ENCODE peak calls at places on chromosome 9, in six cellular contexts. W is GM23248; F is right atrium auricular region; P is tibial artery; V is CD4-positive, alpha-beta memory T cell; E is naive thymus-derived CD4-positive, alpha-beta T cell. Q is an unnamed sample.

GRCh38 chr9:4425358-4426045 is 64.8 kb upstream of the SLC1A1 start:
- DNase-seq in W (peak), F (no peak), P (peak), V (no peak), E (no peak), Q (no peak)

GRCh38 chr9:7196467-7196866 is 438.7 kb downstream of the KDM4C start:
- DNase-seq in W (no peak), F (no peak), P (no peak), V (no peak), E (no peak), Q (no peak)

GRCh38 chr9:121670447-121670846 is 19.0 kb downstream of the DAB2IP start:
- DNase-seq in W (peak), F (peak), P (peak), V (no peak), E (no peak), Q (no peak)

GRCh38 chr9:129336601-129337286 is 158.7 kb upstream of the IER5L start:
- DNase-seq in W (peak), F (no peak), P (no peak), V (peak), E (peak), Q (no peak)

GRCh38 chr9:125700791-125701190 is 6.2 kb downstream of the MAPKAP1 start:
- DNase-seq in W (peak), F (no peak), P (no peak), V (no peak), E (no peak), Q (no peak)

GRCh38 chr9:135702002-135702721 is at the start of gene KCNT1:
- DNase-seq in W (peak), F (no peak), P (no peak), V (peak), E (peak), Q (peak)

GRCh38 chr9:105055922-105056321 is 128.0 kb upstream of the ABCA1 start:
- DNase-seq in W (no peak), F (no peak), P (no peak), V (no peak), E (no peak), Q (no peak)

GRCh38 chr9:5800969-5801738 is 31.8 kb downstream of the ERMP1 start:
- DNase-seq in W (no peak), F (no peak), P (no peak), V (no peak), E (no peak), Q (no peak)

GRCh38 chr9:137951597-137952490 is 74.3 kb downstream of the CACNA1B start:
- DNase-seq in W (no peak), F (no peak), P (no peak), V (no peak), E (no peak), Q (no peak)

GRCh38 chr9:5994486-5994885 is 20.9 kb downstream of the RANBP6 start:
- DNase-seq in W (no peak), F (no peak), P (no peak), V (no peak), E (no peak), Q (no peak)

GRCh38 chr9:14260101-14260500 is 53.8 kb downstream of the NFIB start:
- DNase-seq in W (peak), F (no peak), P (no peak), V (no peak), E (no peak), Q (no peak)

GRCh38 chr9:117644133-117644532 is 60.1 kb upstream of the TLR4 start:
- DNase-seq in W (no peak), F (no peak), P (no peak), V (no peak), E (no peak), Q (peak)

GRCh38 chr9:1052119-1052907 is 2.2 kb downstream of the DMRT2 start:
- DNase-seq in W (no peak), F (no peak), P (no peak), V (no peak), E (no peak), Q (no peak)

GRCh38 chr9:116952434-116952805 is 265.3 kb downstream of the TRIM32 start:
- DNase-seq in W (no peak), F (no peak), P (no peak), V (no peak), E (no peak), Q (no peak)

GRCh38 chr9:112863214-112863613 is 27.5 kb downstream of the SLC46A2 start:
- DNase-seq in W (peak), F (no peak), P (peak), V (no peak), E (no peak), Q (peak)

GRCh38 chr9:128683340-128684064 is 5.5 kb upstream of the SET start:
- DNase-seq in W (peak), F (no peak), P (peak), V (no peak), E (no peak), Q (no peak)

GRCh38 chr9:92970467-92970923 is 23.2 kb downstream of the FGD3 start:
- DNase-seq in W (peak), F (no peak), P (no peak), V (no peak), E (no peak), Q (no peak)

GRCh38 chr9:133347515-133347984 is 381 bp downstream of the MED22 start:
- DNase-seq in W (peak), F (no peak), P (peak), V (peak), E (peak), Q (no peak)

GRCh38 chr9:70411141-70411929 is 3.1 kb downstream of the KLF9 start:
- DNase-seq in W (peak), F (peak), P (peak), V (peak), E (peak), Q (no peak)

GRCh38 chr9:129736334-129736733 is 16.5 kb downstream of the PTGES start:
- DNase-seq in W (no peak), F (no peak), P (no peak), V (no peak), E (no peak), Q (no peak)

GRCh38 chr9:134293576-134294227 is 32.6 kb upstream of the RXRA start:
- DNase-seq in W (peak), F (no peak), P (no peak), V (no peak), E (peak), Q (no peak)

GRCh38 chr9:113578877-113579269 is 115.3 kb downstream of the RGS3 start:
- DNase-seq in W (peak), F (peak), P (peak), V (peak), E (peak), Q (peak)

GRCh38 chr9:124513374-124513994 is 6.3 kb upstream of the NR5A1 start:
- DNase-seq in W (no peak), F (no peak), P (no peak), V (no peak), E (no peak), Q (peak)

GRCh38 chr9:78369644-78370219 is 72.8 kb downstream of the PSAT1 start:
- DNase-seq in W (peak), F (peak), P (peak), V (peak), E (peak), Q (peak)

GRCh38 chr9:136928591-136928990 is 15.9 kb downstream of the FBXW5 start:
- DNase-seq in W (no peak), F (no peak), P (peak), V (no peak), E (no peak), Q (no peak)

GRCh38 chr9:136782452-136782851 is 8.7 kb upstream of the TMEM141 start:
- DNase-seq in W (no peak), F (no peak), P (no peak), V (no peak), E (no peak), Q (no peak)

GRCh38 chr9:95511232-95511951 is 5.4 kb downstream of the PTCH1 start:
- DNase-seq in W (peak), F (no peak), P (peak), V (peak), E (no peak), Q (no peak)

GRCh38 chr9:100498592-100498991 is 25.6 kb downstream of the TMEFF1 start:
- DNase-seq in W (peak), F (no peak), P (no peak), V (no peak), E (no peak), Q (no peak)

GRCh38 chr9:27539479-27540441 is 10.1 kb upstream of the MOB3B start:
- DNase-seq in W (peak), F (peak), P (peak), V (no peak), E (no peak), Q (no peak)

GRCh38 chr9:87812375-87813118 is 70.1 kb upstream of the SPATA31E1 start:
- DNase-seq in W (peak), F (no peak), P (no peak), V (peak), E (no peak), Q (no peak)

GRCh38 chr9:96467784-96468183 is 17.8 kb downstream of the HABP4 start:
- DNase-seq in W (no peak), F (peak), P (no peak), V (no peak), E (no peak), Q (no peak)

GRCh38 chr9:111068816-111069215 is 30.5 kb upstream of the LPAR1 start:
- DNase-seq in W (peak), F (no peak), P (no peak), V (no peak), E (no peak), Q (peak)

GRCh38 chr9:114894801-114895433 is 35.5 kb downstream of the TNFSF8 start:
- DNase-seq in W (peak), F (no peak), P (no peak), V (no peak), E (no peak), Q (no peak)

GRCh38 chr9:130199605-130200004 is 27.4 kb downstream of the NCS1 start:
- DNase-seq in W (peak), F (no peak), P (no peak), V (no peak), E (no peak), Q (no peak)

GRCh38 chr9:32384002-32384363 is 460 bp upstream of the ACO1 start:
- DNase-seq in W (peak), F (no peak), P (no peak), V (no peak), E (no peak), Q (no peak)

GRCh38 chr9:12771891-12772290 is 2.9 kb upstream of the LURAP1L start:
- DNase-seq in W (peak), F (no peak), P (no peak), V (no peak), E (no peak), Q (no peak)

GRCh38 chr9:137301086-137301947 is 754 bp downstream of the NRARP start:
- DNase-seq in W (peak), F (no peak), P (no peak), V (no peak), E (no peak), Q (peak)

GRCh38 chr9:132037470-132037869 is 42.2 kb downstream of the MED27 start:
- DNase-seq in W (no peak), F (no peak), P (no peak), V (no peak), E (no peak), Q (no peak)
- H3K4me3 ChIP-seq in W (no peak), F (no peak), P (no peak), V (no peak), E (no peak), Q (no peak)

GRCh38 chr9:35758475-35759050 is 4.5 kb upstream of the MSMP start:
- DNase-seq in W (no peak), F (no peak), P (no peak), V (no peak), E (no peak), Q (no peak)
- H3K4me3 ChIP-seq in W (no peak), F (no peak), P (no peak), V (no peak), E (no peak), Q (no peak)

GRCh38 chr9:127561491-127562270 is 50.4 kb upstream of the STXBP1 start:
- DNase-seq in W (peak), F (peak), P (peak), V (no peak), E (no peak), Q (peak)
- H3K4me3 ChIP-seq in W (peak), F (no peak), P (peak), V (no peak), E (no peak), Q (no peak)

DNA sequence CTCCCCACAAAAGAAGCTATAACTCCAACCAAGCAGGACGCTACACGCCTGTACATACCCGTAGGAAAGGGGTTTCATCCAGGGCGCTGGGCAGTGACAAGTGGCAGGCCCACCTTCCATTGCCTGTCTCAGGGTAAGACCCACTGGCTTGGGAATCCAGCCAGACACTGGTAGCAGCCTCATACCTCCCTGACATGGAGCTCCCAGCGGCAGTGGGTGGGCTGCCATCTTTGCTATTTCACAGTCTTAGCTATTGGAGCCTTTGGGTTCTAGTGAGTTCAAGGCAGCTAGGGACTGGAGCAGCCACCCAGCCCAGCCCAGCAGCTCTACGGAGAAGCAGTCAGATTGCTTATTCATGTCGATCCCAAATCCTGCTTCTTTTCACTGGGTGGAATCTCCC is 3.4 kb upstream of the IFNA10 start:
- DNase-seq in W (no peak), F (no peak), P (no peak), V (no peak), E (no peak), Q (no peak)
- H3K4me3 ChIP-seq in W (no peak), F (no peak), P (no peak), V (no peak), E (no peak), Q (no peak)